ENCODE peak calls at places on chromosome 10, in five cellular contexts. R is EL, H is esophagus muscularis mucosa, C is BE2C, Q is A172. F is an unnamed sample.

GRCh38 chr10:103458720-103459119 is at the start of gene CALHM1:
- DNase-seq in R (no peak), H (no peak), C (no peak), Q (no peak), F (no peak)

GRCh38 chr10:91117496-91117895 is 103.0 kb upstream of the PCGF5 start:
- DNase-seq in R (no peak), H (no peak), C (no peak), Q (no peak), F (no peak)

GRCh38 chr10:69438531-69439349 is 12.5 kb upstream of the TSPAN15 start:
- DNase-seq in R (peak; percentile 88), H (no peak), C (peak; percentile 22), Q (peak; percentile 78), F (no peak)

GRCh38 chr10:133261726-133262325 is 14.8 kb downstream of the ADAM8 start:
- DNase-seq in R (peak; percentile 62), H (no peak), C (peak; percentile 88), Q (peak; percentile 22), F (no peak)

GRCh38 chr10:81943583-81943982 is 68.6 kb downstream of the NRG3 start:
- DNase-seq in R (no peak), H (peak; percentile 75), C (no peak), Q (no peak), F (no peak)

GRCh38 chr10:91635401-91636400 is 2.8 kb upstream of the PPP1R3C start:
- DNase-seq in R (peak; percentile 82), H (no peak), C (peak; percentile 73), Q (peak; percentile 75), F (no peak)

GRCh38 chr10:91251430-91252056 is 31.1 kb downstream of the PCGF5 start:
- DNase-seq in R (peak; percentile 61), H (no peak), C (peak; percentile 44), Q (peak; percentile 68), F (no peak)

GRCh38 chr10:27383595-27384542 is 120.2 kb upstream of the RAB18 start:
- DNase-seq in R (peak; percentile 54), H (no peak), C (no peak), Q (peak; percentile 47), F (no peak)

GRCh38 chr10:32379314-32379949 is 32.5 kb upstream of the EPC1 start:
- DNase-seq in R (peak; percentile 56), H (no peak), C (no peak), Q (peak; percentile 70), F (peak; percentile 64)

GRCh38 chr10:48330269-48330668 is 23.8 kb downstream of the MAPK8 start:
- DNase-seq in R (no peak), H (no peak), C (no peak), Q (no peak), F (no peak)

GRCh38 chr10:16644146-16644545 is 122.5 kb upstream of the C1QL3 start:
- DNase-seq in R (peak; percentile 67), H (no peak), C (no peak), Q (peak; percentile 63), F (no peak)

GRCh38 chr10:47178537-47179290 is 121.3 kb upstream of the GDF10 start:
- DNase-seq in R (no peak), H (peak; percentile 91), C (no peak), Q (no peak), F (no peak)

GRCh38 chr10:122018951-122019413 is 30.0 kb downstream of the TACC2 start:
- DNase-seq in R (no peak), H (no peak), C (no peak), Q (no peak), F (no peak)

GRCh38 chr10:101358706-101359300 is 4.8 kb downstream of the BTRC start:
- DNase-seq in R (peak; percentile 73), H (no peak), C (no peak), Q (peak; percentile 36), F (no peak)

GRCh38 chr10:93746844-93747284 is 10.9 kb upstream of the LGI1 start:
- DNase-seq in R (peak; percentile 100), H (no peak), C (peak; percentile 11), Q (peak; percentile 100), F (no peak)